ENCODE peak calls at places on chromosomes 3 and 15, in ten cellular contexts. One of them, this sample, is unnamed.

GRCh38 chr3:140765246-140765645 is 87.4 kb downstream of the TRIM42 start:
- DNase-seq in LHCN-M2: no peak
- DNase-seq in fibroblast of lung: no peak
- DNase-seq in mucosa of gallbladder: no peak
- DNase-seq in T-helper 2 cell treated with Interferon-gamma antibody and Interleukin-4, amounts not matched to agents 5 μg/mL and 100 μg/mL, for 36 hours: no peak
- DNase-seq in natural killer cell treated with Interleukin-12 subunit alpha and Interleukin-12 subunit beta and Interleukin-15 and Interleukin-18, amount 100 ng/mL, for 72 hours: no peak
- DNase-seq in CD8-positive, alpha-beta T cell: no peak
- DNase-seq in EL: no peak
- DNase-seq in WTC11: no peak
- DNase-seq in activated CD4-positive, alpha-beta memory T cell treated with anti-CD3 and anti-CD28 coated beads for 36 hours: no peak
- DNase-seq in this sample: no peak

GRCh38 chr3:57808961-57809608 is 53.0 kb downstream of the SLMAP start:
- DNase-seq in LHCN-M2: no peak
- DNase-seq in natural killer cell treated with Interleukin-12 subunit alpha and Interleukin-12 subunit beta and Interleukin-15 and Interleukin-18, amount 100 ng/mL, for 72 hours: no peak
- DNase-seq in fibroblast of lung: no peak
- DNase-seq in mucosa of gallbladder: no peak
- DNase-seq in activated CD4-positive, alpha-beta memory T cell treated with anti-CD3 and anti-CD28 coated beads for 36 hours: no peak
- DNase-seq in T-helper 2 cell treated with Interferon-gamma antibody and Interleukin-4, amounts not matched to agents 5 μg/mL and 100 μg/mL, for 36 hours: no peak
- DNase-seq in EL: no peak
- DNase-seq in CD8-positive, alpha-beta T cell: no peak
- DNase-seq in WTC11: no peak
- DNase-seq in this sample: no peak

GRCh38 chr3:22942988-22943387 is 260.1 kb upstream of the UBE2E2 start:
- DNase-seq in fibroblast of lung: no peak
- DNase-seq in mucosa of gallbladder: no peak
- DNase-seq in activated CD4-positive, alpha-beta memory T cell treated with anti-CD3 and anti-CD28 coated beads for 36 hours: no peak
- DNase-seq in natural killer cell treated with Interleukin-12 subunit alpha and Interleukin-12 subunit beta and Interleukin-15 and Interleukin-18, amount 100 ng/mL, for 72 hours: no peak
- DNase-seq in LHCN-M2: no peak
- DNase-seq in WTC11: no peak
- DNase-seq in T-helper 2 cell treated with Interferon-gamma antibody and Interleukin-4, amounts not matched to agents 5 μg/mL and 100 μg/mL, for 36 hours: no peak
- DNase-seq in CD8-positive, alpha-beta T cell: no peak
- DNase-seq in EL: no peak
- DNase-seq in this sample: no peak

GRCh38 chr3:180409170-180409569 is 192.8 kb upstream of the TTC14 start:
- DNase-seq in mucosa of gallbladder: no peak
- DNase-seq in activated CD4-positive, alpha-beta memory T cell treated with anti-CD3 and anti-CD28 coated beads for 36 hours: no peak
- DNase-seq in LHCN-M2: no peak
- DNase-seq in T-helper 2 cell treated with Interferon-gamma antibody and Interleukin-4, amounts not matched to agents 5 μg/mL and 100 μg/mL, for 36 hours: no peak
- DNase-seq in EL: peak
- DNase-seq in CD8-positive, alpha-beta T cell: no peak
- DNase-seq in natural killer cell treated with Interleukin-12 subunit alpha and Interleukin-12 subunit beta and Interleukin-15 and Interleukin-18, amount 100 ng/mL, for 72 hours: no peak
- DNase-seq in WTC11: no peak
- DNase-seq in fibroblast of lung: peak
- DNase-seq in this sample: no peak

GRCh38 chr3:127628788-127629456 is at the start of gene PODXL2:
- DNase-seq in fibroblast of lung: peak
- DNase-seq in natural killer cell treated with Interleukin-12 subunit alpha and Interleukin-12 subunit beta and Interleukin-15 and Interleukin-18, amount 100 ng/mL, for 72 hours: peak
- DNase-seq in LHCN-M2: peak
- DNase-seq in T-helper 2 cell treated with Interferon-gamma antibody and Interleukin-4, amounts not matched to agents 5 μg/mL and 100 μg/mL, for 36 hours: peak
- DNase-seq in activated CD4-positive, alpha-beta memory T cell treated with anti-CD3 and anti-CD28 coated beads for 36 hours: peak
- DNase-seq in mucosa of gallbladder: peak
- DNase-seq in EL: peak
- DNase-seq in WTC11: peak
- DNase-seq in CD8-positive, alpha-beta T cell: no peak
- DNase-seq in this sample: no peak

GRCh38 chr15:71374607-71375352 is 259.5 kb downstream of the THSD4 start:
- DNase-seq in LHCN-M2: no peak
- DNase-seq in CD8-positive, alpha-beta T cell: no peak
- DNase-seq in EL: peak
- DNase-seq in T-helper 2 cell treated with Interferon-gamma antibody and Interleukin-4, amounts not matched to agents 5 μg/mL and 100 μg/mL, for 36 hours: no peak
- DNase-seq in natural killer cell treated with Interleukin-12 subunit alpha and Interleukin-12 subunit beta and Interleukin-15 and Interleukin-18, amount 100 ng/mL, for 72 hours: no peak
- DNase-seq in WTC11: no peak
- DNase-seq in activated CD4-positive, alpha-beta memory T cell treated with anti-CD3 and anti-CD28 coated beads for 36 hours: no peak
- DNase-seq in fibroblast of lung: peak
- DNase-seq in mucosa of gallbladder: no peak
- DNase-seq in this sample: no peak

GRCh38 chr3:99012051-99012450 is 110.6 kb upstream of the DCBLD2 start:
- DNase-seq in fibroblast of lung: peak
- DNase-seq in mucosa of gallbladder: no peak
- DNase-seq in LHCN-M2: peak
- DNase-seq in activated CD4-positive, alpha-beta memory T cell treated with anti-CD3 and anti-CD28 coated beads for 36 hours: no peak
- DNase-seq in CD8-positive, alpha-beta T cell: no peak
- DNase-seq in natural killer cell treated with Interleukin-12 subunit alpha and Interleukin-12 subunit beta and Interleukin-15 and Interleukin-18, amount 100 ng/mL, for 72 hours: no peak
- DNase-seq in WTC11: no peak
- DNase-seq in EL: no peak
- DNase-seq in T-helper 2 cell treated with Interferon-gamma antibody and Interleukin-4, amounts not matched to agents 5 μg/mL and 100 μg/mL, for 36 hours: no peak
- DNase-seq in this sample: no peak

GRCh38 chr3:181847276-181847675 is 135.6 kb downstream of the SOX2 start:
- DNase-seq in LHCN-M2: no peak
- DNase-seq in fibroblast of lung: no peak
- DNase-seq in T-helper 2 cell treated with Interferon-gamma antibody and Interleukin-4, amounts not matched to agents 5 μg/mL and 100 μg/mL, for 36 hours: no peak
- DNase-seq in WTC11: no peak
- DNase-seq in activated CD4-positive, alpha-beta memory T cell treated with anti-CD3 and anti-CD28 coated beads for 36 hours: no peak
- DNase-seq in EL: no peak
- DNase-seq in CD8-positive, alpha-beta T cell: no peak
- DNase-seq in natural killer cell treated with Interleukin-12 subunit alpha and Interleukin-12 subunit beta and Interleukin-15 and Interleukin-18, amount 100 ng/mL, for 72 hours: no peak
- DNase-seq in mucosa of gallbladder: no peak
- DNase-seq in this sample: no peak

GRCh38 chr3:63753567-63753966 is 65.5 kb upstream of the C3orf49 start:
- DNase-seq in mucosa of gallbladder: no peak
- DNase-seq in WTC11: no peak
- DNase-seq in T-helper 2 cell treated with Interferon-gamma antibody and Interleukin-4, amounts not matched to agents 5 μg/mL and 100 μg/mL, for 36 hours: no peak
- DNase-seq in fibroblast of lung: peak
- DNase-seq in activated CD4-positive, alpha-beta memory T cell treated with anti-CD3 and anti-CD28 coated beads for 36 hours: no peak
- DNase-seq in CD8-positive, alpha-beta T cell: no peak
- DNase-seq in LHCN-M2: peak
- DNase-seq in EL: peak
- DNase-seq in natural killer cell treated with Interleukin-12 subunit alpha and Interleukin-12 subunit beta and Interleukin-15 and Interleukin-18, amount 100 ng/mL, for 72 hours: no peak
- DNase-seq in this sample: no peak

GRCh38 chr3:100395674-100396073 is 5.2 kb downstream of the TOMM70 start:
- DNase-seq in EL: no peak
- DNase-seq in natural killer cell treated with Interleukin-12 subunit alpha and Interleukin-12 subunit beta and Interleukin-15 and Interleukin-18, amount 100 ng/mL, for 72 hours: no peak
- DNase-seq in CD8-positive, alpha-beta T cell: no peak
- DNase-seq in fibroblast of lung: no peak
- DNase-seq in mucosa of gallbladder: no peak
- DNase-seq in T-helper 2 cell treated with Interferon-gamma antibody and Interleukin-4, amounts not matched to agents 5 μg/mL and 100 μg/mL, for 36 hours: no peak
- DNase-seq in LHCN-M2: no peak
- DNase-seq in activated CD4-positive, alpha-beta memory T cell treated with anti-CD3 and anti-CD28 coated beads for 36 hours: no peak
- DNase-seq in WTC11: no peak
- DNase-seq in this sample: no peak

GRCh38 chr3:11328196-11328945 is 56.2 kb downstream of the ATG7 start:
- DNase-seq in WTC11: no peak
- DNase-seq in T-helper 2 cell treated with Interferon-gamma antibody and Interleukin-4, amounts not matched to agents 5 μg/mL and 100 μg/mL, for 36 hours: no peak
- DNase-seq in activated CD4-positive, alpha-beta memory T cell treated with anti-CD3 and anti-CD28 coated beads for 36 hours: no peak
- DNase-seq in EL: peak
- DNase-seq in fibroblast of lung: no peak
- DNase-seq in CD8-positive, alpha-beta T cell: no peak
- DNase-seq in natural killer cell treated with Interleukin-12 subunit alpha and Interleukin-12 subunit beta and Interleukin-15 and Interleukin-18, amount 100 ng/mL, for 72 hours: no peak
- DNase-seq in LHCN-M2: no peak
- DNase-seq in mucosa of gallbladder: no peak
- DNase-seq in this sample: no peak